ENCODE peak calls at places on chromosomes 12 and 14, in eight cellular contexts. B is RWPE2; E is testis; Y is vagina; W is CD4-positive, CD25-positive, alpha-beta regulatory T cell; X is Panc1; V is mammary epithelial cell; O is pancreas. S is an unnamed sample.

GRCh38 chr12:56658921-56659320 is 13.1 kb upstream of the ATP5F1B start:
- DNase-seq in B (no peak), E (no peak), Y (no peak), W (no peak), X (no peak), V (no peak), O (no peak), S (no peak)

GRCh38 chr14:52080817-52081755 is 12.2 kb upstream of the NID2 start:
- DNase-seq in B (no peak), E (no peak), Y (no peak), W (no peak), X (peak), V (peak), O (no peak), S (no peak)

GRCh38 chr14:77543240-77543551 is 44.6 kb upstream of the ISM2 start:
- DNase-seq in B (no peak), E (no peak), Y (no peak), W (no peak), X (no peak), V (no peak), O (no peak), S (no peak)

GRCh38 chr12:122886161-122886560 is 9.8 kb downstream of the VPS37B start:
- DNase-seq in B (no peak), E (no peak), Y (no peak), W (no peak), X (no peak), V (no peak), O (no peak), S (no peak)

GRCh38 chr14:95500772-95501401 is 15.6 kb downstream of the SYNE3 start:
- DNase-seq in B (no peak), E (peak), Y (no peak), W (no peak), X (peak), V (no peak), O (no peak), S (no peak)

GRCh38 chr12:64665506-64665905 is 55.2 kb downstream of the RASSF3 start:
- DNase-seq in B (no peak), E (no peak), Y (no peak), W (peak), X (no peak), V (no peak), O (peak), S (no peak)

GRCh38 chr12:111389635-111390034 is 16.1 kb upstream of the SH2B3 start:
- DNase-seq in B (no peak), E (no peak), Y (no peak), W (no peak), X (no peak), V (no peak), O (no peak), S (no peak)

GRCh38 chr12:83102499-83102898 is 415.8 kb downstream of the TMTC2 start:
- DNase-seq in B (no peak), E (no peak), Y (no peak), W (no peak), X (no peak), V (no peak), O (no peak), S (no peak)

GRCh38 chr12:63967358-63967757 is 122.9 kb downstream of the SRGAP1 start:
- DNase-seq in B (no peak), E (no peak), Y (no peak), W (no peak), X (no peak), V (no peak), O (no peak), S (no peak)

GRCh38 chr12:46208370-46208769 is 60.5 kb downstream of the SLC38A1 start:
- DNase-seq in B (no peak), E (no peak), Y (no peak), W (no peak), X (no peak), V (no peak), O (no peak), S (no peak)

DNA sequence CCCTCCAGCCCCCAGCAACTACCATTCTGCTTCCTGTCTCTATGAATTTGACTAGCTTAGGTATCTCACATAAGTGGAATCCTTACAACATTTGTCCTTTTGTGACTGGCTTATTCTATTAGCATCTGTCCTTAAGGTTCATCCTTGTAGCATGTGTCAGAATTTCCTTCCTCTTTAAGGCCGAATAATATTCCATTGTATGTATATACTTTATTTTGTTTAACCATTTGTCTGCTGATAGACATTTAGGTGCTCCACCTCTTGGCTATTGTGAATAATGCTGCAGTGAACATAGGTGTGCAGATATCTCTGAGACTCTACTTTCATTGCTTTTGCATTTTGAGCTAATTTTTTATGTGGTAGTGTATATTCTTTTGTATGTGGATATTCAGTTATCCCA is 75.7 kb downstream of the SPATS2 start:
- DNase-seq in B (no peak), E (no peak), Y (no peak), W (no peak), X (no peak), V (no peak), O (no peak), S (no peak)
- H3K27ac ChIP-seq in B (no peak), E (no peak), Y (no peak), W (no peak), X (no peak), V (no peak), O (no peak), S (no peak)

GRCh38 chr14:55123101-55123500 is 6.0 kb upstream of the LGALS3 start:
- DNase-seq in B (no peak), E (peak), Y (no peak), W (no peak), X (no peak), V (peak), O (no peak), S (no peak)

GRCh38 chr14:55121146-55121545 is 7.9 kb upstream of the LGALS3 start:
- DNase-seq in B (no peak), E (no peak), Y (no peak), W (no peak), X (no peak), V (no peak), O (no peak), S (no peak)

GRCh38 chr14:55120466-55121144 is 8.4 kb upstream of the LGALS3 start:
- DNase-seq in B (no peak), E (no peak), Y (no peak), W (no peak), X (no peak), V (no peak), O (no peak), S (no peak)

GRCh38 chr14:55122441-55122986 is 6.5 kb upstream of the LGALS3 start:
- DNase-seq in B (no peak), E (peak), Y (no peak), W (no peak), X (no peak), V (no peak), O (peak), S (no peak)

GRCh38 chr14:55121628-55122440 is 7.2 kb upstream of the LGALS3 start:
- DNase-seq in B (no peak), E (no peak), Y (no peak), W (no peak), X (no peak), V (no peak), O (no peak), S (no peak)
- H3K27ac ChIP-seq in B (peak), E (peak), Y (peak), W (no peak), X (peak), V (no peak), O (peak), S (no peak)

DNA sequence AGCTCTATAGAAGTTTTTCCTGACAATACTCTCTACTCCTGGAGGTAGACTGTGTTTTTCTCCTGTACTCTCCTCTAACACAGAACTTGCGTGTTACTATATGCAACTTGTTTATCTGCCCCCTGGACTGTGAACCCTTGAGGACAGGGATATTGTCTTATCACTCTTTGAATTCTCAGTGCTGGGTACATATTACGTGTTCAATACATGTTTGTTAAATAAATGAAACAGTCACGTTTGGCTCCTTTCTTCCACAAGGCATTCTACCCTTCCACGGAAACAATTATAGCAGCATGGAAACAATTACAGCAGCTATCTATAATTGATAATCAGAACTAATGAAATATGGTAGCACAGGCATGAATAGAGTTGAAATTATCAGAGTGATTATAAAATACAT is 50.7 kb downstream of the CRADD start:
- DNase-seq in B (no peak), E (no peak), Y (no peak), W (no peak), X (no peak), V (no peak), O (no peak), S (no peak)
- H3K27ac ChIP-seq in B (no peak), E (peak), Y (peak), W (no peak), X (no peak), V (no peak), O (no peak), S (no peak)

GRCh38 chr12:47777151-47777550 is 4.1 kb downstream of the SLC48A1 start:
- DNase-seq in B (no peak), E (no peak), Y (no peak), W (no peak), X (no peak), V (no peak), O (no peak), S (no peak)
- H3K27ac ChIP-seq in B (peak), E (peak), Y (peak), W (no peak), X (peak), V (no peak), O (no peak), S (no peak)

DNA sequence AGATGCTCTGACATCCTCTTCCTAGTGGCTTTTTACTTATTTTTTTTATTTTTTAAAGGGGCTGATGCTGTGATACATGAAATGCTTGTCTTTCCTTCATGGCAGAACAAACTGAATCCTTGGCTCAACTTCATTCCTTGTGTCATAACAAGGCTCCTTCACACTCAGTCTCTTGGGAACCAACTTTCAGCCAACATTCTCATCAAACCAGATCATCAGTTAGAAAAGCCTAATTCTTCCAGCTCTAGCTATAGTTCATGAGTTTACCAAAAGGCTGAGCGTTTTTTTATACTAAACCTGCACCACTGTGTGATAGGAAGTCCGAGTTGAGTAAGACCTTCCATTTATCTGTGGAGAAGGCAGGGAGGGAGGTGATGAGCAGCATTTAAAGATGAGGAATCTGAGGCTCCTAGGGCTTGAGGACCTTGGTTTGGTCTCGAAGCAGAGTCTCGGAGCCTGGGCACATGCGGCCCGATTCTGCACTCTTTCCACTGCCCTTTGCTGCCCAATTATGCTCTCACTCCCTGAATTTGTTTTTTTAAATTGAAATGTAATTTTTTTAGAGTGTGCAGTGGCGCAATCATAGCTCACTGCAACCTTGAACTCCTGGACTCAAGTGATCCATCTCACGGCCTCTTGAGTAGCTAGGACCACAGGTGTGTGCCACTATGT is 8.2 kb downstream of the GPRC5D start:
- DNase-seq in B (no peak), E (no peak), Y (no peak), W (no peak), X (no peak), V (no peak), O (no peak), S (no peak)
- H3K27ac ChIP-seq in B (no peak), E (no peak), Y (no peak), W (no peak), X (no peak), V (no peak), O (no peak), S (no peak)

GRCh38 chr12:80513211-80513610 is 69.2 kb downstream of the PTPRQ start:
- DNase-seq in B (peak), E (peak), Y (no peak), W (no peak), X (no peak), V (no peak), O (no peak), S (no peak)

GRCh38 chr12:80504389-80505153 is 60.5 kb downstream of the PTPRQ start:
- DNase-seq in B (no peak), E (no peak), Y (no peak), W (no peak), X (no peak), V (no peak), O (no peak), S (no peak)

GRCh38 chr12:80512781-80513180 is 68.7 kb downstream of the PTPRQ start:
- DNase-seq in B (peak), E (no peak), Y (no peak), W (no peak), X (no peak), V (no peak), O (no peak), S (no peak)

DNA sequence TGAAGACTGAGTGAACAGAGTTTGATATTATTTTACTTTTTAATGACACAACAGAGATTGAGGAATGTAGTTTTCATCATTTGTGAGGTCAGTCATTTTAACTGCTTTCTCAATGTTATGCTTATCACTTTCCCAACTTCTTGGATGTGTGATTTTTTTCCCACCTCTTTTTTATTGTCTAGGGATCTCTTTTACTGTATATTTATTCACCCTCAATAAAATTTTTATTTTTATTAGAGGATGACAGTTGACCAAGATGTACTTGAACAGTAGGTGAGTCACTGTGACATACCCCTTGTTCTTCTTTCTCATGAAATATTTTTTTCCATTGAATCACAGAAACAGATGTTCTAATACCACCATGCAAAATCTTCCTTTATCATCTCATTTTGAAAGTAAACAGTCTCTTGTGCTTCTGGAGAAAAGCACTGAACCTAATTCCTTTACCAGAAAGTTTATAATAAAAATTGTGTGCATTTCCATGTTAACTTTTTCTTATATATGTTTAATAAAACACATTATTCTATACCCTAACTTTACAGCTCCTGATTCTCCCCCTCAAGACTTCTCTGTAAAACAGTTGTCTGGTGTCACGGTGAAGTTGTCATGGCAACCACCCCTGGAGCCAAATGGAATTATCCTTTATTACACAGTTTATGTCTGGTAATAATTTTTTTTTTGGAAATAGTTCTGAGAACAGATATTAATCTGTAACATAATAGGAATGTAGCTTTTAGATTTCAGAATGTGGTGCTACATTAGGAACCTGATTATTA is 65.9 kb downstream of the PTPRQ start:
- DNase-seq in B (no peak), E (no peak), Y (no peak), W (no peak), X (no peak), V (peak), O (no peak), S (no peak)
- H3K27ac ChIP-seq in B (peak), E (no peak), Y (no peak), W (no peak), X (no peak), V (no peak), O (no peak), S (no peak)

S was measured in naive thymus-derived CD4-positive, alpha-beta T cell.